ENCODE peak calls at places on chromosomes 3 and 15, in ten cellular contexts. W, Z, P, N, O, Y, V, G, I and M are unnamed samples.
A peak's percentile ranks its signal among the peaks of the same experiment; 100 is the strongest.

GRCh38 chr15:29470311-29470710 is 200.7 kb upstream of the NSMCE3 start:
- DNase-seq in W (no peak), Z (no peak), P (no peak), N (no peak), O (no peak), Y (no peak), V (no peak), G (no peak), I (no peak), M (no peak)

GRCh38 chr15:93152951-93153350 is 63.9 kb upstream of the RGMA start:
- DNase-seq in W (no peak), Z (no peak), P (no peak), N (no peak), O (no peak), Y (no peak), V (no peak), G (no peak), I (no peak), M (no peak)

GRCh38 chr3:183038764-183039163 is 58.4 kb upstream of the DCUN1D1 start:
- DNase-seq in W (no peak), Z (no peak), P (no peak), N (no peak), O (no peak), Y (no peak), V (no peak), G (no peak), I (no peak), M (no peak)

GRCh38 chr15:52733696-52734255 is 54.6 kb upstream of the ATOSA start:
- DNase-seq in W (no peak), Z (no peak), P (no peak), N (no peak), O (no peak), Y (no peak), V (no peak), G (no peak), I (no peak), M (no peak)

GRCh38 chr3:17554078-17554477 is 188.4 kb downstream of the TBC1D5 start:
- DNase-seq in W (no peak), Z (no peak), P (no peak), N (no peak), O (no peak), Y (no peak), V (no peak), G (no peak), I (no peak), M (no peak)

GRCh38 chr3:174125267-174125844 is 727.8 kb downstream of the NLGN1 start:
- DNase-seq in W (peak; percentile 44), Z (peak; percentile 8), P (no peak), N (no peak), O (peak; percentile 2), Y (peak; percentile 43), V (no peak), G (peak; percentile 10), I (no peak), M (no peak)

GRCh38 chr3:188286087-188286513 is 132.1 kb downstream of the LPP start:
- DNase-seq in W (peak; percentile 88), Z (no peak), P (no peak), N (no peak), O (no peak), Y (peak; percentile 99), V (no peak), G (peak; percentile 51), I (no peak), M (no peak)

GRCh38 chr3:130759692-130760338 is 13.2 kb upstream of the PIK3R4 start:
- DNase-seq in W (peak; percentile 49), Z (peak; percentile 31), P (no peak), N (peak; percentile 50), O (peak; percentile 41), Y (peak; percentile 65), V (peak; percentile 21), G (no peak), I (no peak), M (peak; percentile 48)

GRCh38 chr3:150531775-150532174 is 14.5 kb downstream of the SERP1 start:
- DNase-seq in W (no peak), Z (no peak), P (no peak), N (no peak), O (no peak), Y (no peak), V (no peak), G (no peak), I (no peak), M (no peak)